ENCODE peak calls at places on chromosomes 2 and 18, in five cellular contexts. D, E, O, X and P are unnamed samples.

GRCh38 chr2:38074775-38075435 is 1.0 kb downstream of the CYP1B1 start:
- DNase-seq in D (peak; percentile 21), E (no peak), O (peak; percentile 67), X (no peak), P (no peak)

GRCh38 chr2:235264121-235264493 is 229.7 kb upstream of the AGAP1 start:
- DNase-seq in D (no peak), E (no peak), O (peak; percentile 53), X (peak; percentile 10), P (no peak)

GRCh38 chr2:5696741-5697521 is 4.7 kb downstream of the SOX11 start:
- DNase-seq in D (no peak), E (no peak), O (no peak), X (no peak), P (no peak)

GRCh38 chr2:199710551-199710950 is 140.4 kb downstream of the FTCDNL1 start:
- DNase-seq in D (no peak), E (no peak), O (no peak), X (no peak), P (no peak)

GRCh38 chr2:174717273-174717672 is 47.0 kb downstream of the CHRNA1 start:
- DNase-seq in D (no peak), E (no peak), O (no peak), X (no peak), P (no peak)

GRCh38 chr18:55073116-55073515 is 113.9 kb upstream of the CCDC68 start:
- DNase-seq in D (no peak), E (no peak), O (no peak), X (no peak), P (no peak)

GRCh38 chr2:62884086-62884485 is 166.5 kb upstream of the OTX1 start:
- DNase-seq in D (no peak), E (no peak), O (no peak), X (no peak), P (no peak)

GRCh38 chr2:173298536-173299097 is 56.1 kb upstream of the CDCA7 start:
- DNase-seq in D (no peak), E (no peak), O (peak; percentile 22), X (peak; percentile 33), P (no peak)

GRCh38 chr2:209259767-209260166 is 164.1 kb upstream of the MAP2 start:
- DNase-seq in D (no peak), E (no peak), O (no peak), X (no peak), P (no peak)

GRCh38 chr18:6056171-6056932 is 161.0 kb upstream of the TMEM200C start:
- DNase-seq in D (no peak), E (no peak), O (no peak), X (no peak), P (peak; percentile 7)

GRCh38 chr2:71492112-71492511 is 38.8 kb downstream of the DYSF start:
- DNase-seq in D (peak; percentile 42), E (peak; percentile 46), O (no peak), X (no peak), P (no peak)

GRCh38 chr2:168203762-168204693 is 43.4 kb downstream of the STK39 start:
- DNase-seq in D (no peak), E (no peak), O (no peak), X (no peak), P (no peak)

DNA sequence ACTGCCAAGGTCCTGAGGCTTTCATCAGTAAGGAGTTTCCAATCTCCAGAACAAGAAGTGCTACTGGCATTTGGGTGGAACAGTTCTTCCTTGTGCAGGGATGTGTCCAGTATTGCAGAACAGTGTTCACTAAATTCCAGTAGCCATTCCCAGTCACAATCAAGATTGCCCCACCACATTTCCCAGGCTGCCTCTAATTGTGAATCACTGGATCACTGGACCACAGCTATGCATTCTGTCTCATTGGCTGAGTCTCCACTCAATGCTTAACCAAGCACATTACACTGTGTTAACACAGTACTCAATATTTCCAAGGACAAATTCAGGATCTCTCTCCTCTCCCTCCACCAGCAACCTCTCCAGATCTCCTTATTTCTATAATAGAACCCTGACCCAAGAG is 160.2 kb upstream of the CCDC150 start:
- DNase-seq in D (no peak), E (no peak), O (no peak), X (no peak), P (no peak)
- TF ChIP-seq POLR2A in D (no peak), E (no peak), O (no peak), X (no peak), P (no peak)

GRCh38 chr18:59180150-59180845 is 39.7 kb upstream of the GRP start:
- DNase-seq in D (no peak), E (no peak), O (no peak), X (no peak), P (no peak)
- TF ChIP-seq POLR2A in D (no peak), E (no peak), O (no peak), X (no peak), P (no peak)

GRCh38 chr2:69791045-69791444 is 38.4 kb upstream of the GMCL1 start:
- DNase-seq in D (peak; percentile 43), E (no peak), O (no peak), X (no peak), P (no peak)

GRCh38 chr2:69790601-69790959 is 38.9 kb upstream of the GMCL1 start:
- DNase-seq in D (no peak), E (no peak), O (no peak), X (no peak), P (no peak)

GRCh38 chr2:69786105-69786504 is 43.4 kb upstream of the GMCL1 start:
- DNase-seq in D (no peak), E (no peak), O (no peak), X (no peak), P (no peak)

GRCh38 chr2:69789129-69789528 is 40.3 kb upstream of the GMCL1 start:
- DNase-seq in D (no peak), E (no peak), O (peak; percentile 91), X (no peak), P (peak; percentile 23)

DNA sequence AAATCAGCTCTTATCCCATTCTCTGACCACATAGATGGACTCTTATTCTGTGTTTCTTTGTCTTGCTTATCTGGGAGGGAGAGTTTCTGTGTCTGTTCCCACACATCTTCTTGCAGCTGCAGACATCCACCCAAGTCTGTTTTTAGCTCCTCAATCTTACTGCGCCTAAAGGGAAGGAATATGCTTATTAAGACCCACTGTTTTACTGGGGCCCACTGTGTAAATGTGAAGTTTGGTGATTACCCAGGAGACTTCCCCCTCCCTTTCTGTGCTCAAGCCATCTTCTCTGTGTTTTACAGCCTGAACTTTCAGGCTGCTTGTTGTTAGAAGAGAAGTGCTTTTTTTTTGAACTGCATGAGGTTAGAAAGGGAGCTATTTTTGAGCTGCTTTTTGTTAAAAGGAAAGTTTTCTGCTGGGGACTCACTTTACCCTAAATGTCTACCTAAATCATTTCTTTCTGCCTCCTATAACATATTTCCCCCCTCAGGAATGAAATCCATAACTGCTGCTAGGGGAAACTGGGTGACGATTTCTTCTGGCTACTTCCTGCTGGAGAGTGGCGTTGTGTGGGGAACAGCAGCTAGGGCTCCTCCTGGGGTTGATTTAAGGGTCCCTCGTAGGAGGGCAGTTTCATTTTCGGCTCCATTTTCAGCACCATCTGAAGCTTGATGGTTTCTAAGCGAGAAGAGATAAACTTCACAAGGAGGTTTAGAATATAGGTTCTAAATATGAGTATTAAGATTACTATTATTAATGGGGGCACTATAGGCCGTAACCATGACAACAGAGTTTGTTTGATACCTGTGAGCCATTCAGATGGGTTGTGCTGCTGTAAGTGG is 39.5 kb upstream of the GMCL1 start:
- DNase-seq in D (no peak), E (no peak), O (no peak), X (no peak), P (no peak)
- TF ChIP-seq POLR2A in D (no peak), E (no peak), O (no peak), X (no peak), P (no peak)

GRCh38 chr2:95159690-95160449 is at the start of gene ZNF514:
- DNase-seq in D (peak; percentile 79), E (peak; percentile 91), O (peak; percentile 71), X (no peak), P (peak; percentile 75)
- TF ChIP-seq POLR2A in D (no peak), E (no peak), O (peak; percentile 23), X (no peak), P (peak; percentile 27)

DNA sequence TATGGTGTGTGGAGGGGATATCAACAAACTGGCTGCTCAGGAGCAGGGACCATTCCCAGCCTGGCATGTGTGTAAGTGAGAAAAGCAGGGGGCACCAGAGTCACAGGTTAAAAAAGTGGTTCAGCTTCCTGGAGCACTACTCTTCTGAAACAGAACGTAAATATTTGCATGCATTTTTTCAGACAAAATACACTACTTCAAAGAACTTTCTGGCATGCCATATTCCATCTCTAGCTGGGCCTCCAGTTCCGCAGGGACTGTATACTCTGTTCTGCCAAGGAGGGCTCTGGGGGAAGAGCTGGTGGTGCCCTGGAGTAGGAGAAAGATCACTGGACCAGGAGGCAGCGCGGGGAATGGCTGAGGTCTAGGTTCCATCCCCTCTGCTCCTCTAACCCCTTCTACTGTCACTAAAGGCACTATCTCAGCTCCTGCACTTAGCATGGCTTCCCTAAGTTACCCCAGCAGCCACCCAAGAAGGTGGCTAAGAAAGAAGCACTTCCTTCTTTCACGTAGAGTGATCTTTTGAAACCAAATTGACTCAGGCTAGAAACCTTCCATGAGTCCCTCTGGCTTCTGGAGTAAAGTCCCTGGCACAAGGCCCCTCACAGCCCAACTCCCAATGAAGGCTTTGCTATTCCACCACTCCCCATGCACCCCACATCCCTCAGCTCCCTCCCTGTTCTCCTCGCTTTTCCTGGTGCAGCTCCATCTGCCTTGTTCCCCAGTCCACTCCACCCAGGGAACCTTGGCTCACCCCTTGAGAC is 57.6 kb upstream of the CABLES1 start:
- DNase-seq in D (no peak), E (peak; percentile 67), O (peak; percentile 73), X (no peak), P (no peak)
- TF ChIP-seq POLR2A in D (no peak), E (no peak), O (no peak), X (no peak), P (no peak)